ENCODE peak calls at places on chromosomes 16 and 17, in nine cellular contexts. One of them, this sample, is unnamed.

GRCh38 chr17:55708575-55708974 is 14.1 kb downstream of the TMEM100 start:
- DNase-seq in A549: no peak
- DNase-seq in H54: no peak
- DNase-seq in ovary: no peak
- DNase-seq in HCT116: no peak
- DNase-seq in adrenal gland: no peak
- DNase-seq in uterus: no peak
- DNase-seq in IMR-90: no peak
- DNase-seq in heart left ventricle: no peak
- DNase-seq in this sample: no peak

GRCh38 chr17:72191901-72192300 is 71.1 kb downstream of the SOX9 start:
- DNase-seq in A549: no peak
- DNase-seq in H54: no peak
- DNase-seq in ovary: no peak
- DNase-seq in HCT116: no peak
- DNase-seq in adrenal gland: no peak
- DNase-seq in uterus: no peak
- DNase-seq in IMR-90: no peak
- DNase-seq in heart left ventricle: peak
- DNase-seq in this sample: peak

GRCh38 chr17:30021708-30022317 is 80.4 kb downstream of the EFCAB5 start:
- DNase-seq in A549: peak
- DNase-seq in H54: peak
- DNase-seq in ovary: no peak
- DNase-seq in HCT116: peak
- DNase-seq in adrenal gland: peak
- DNase-seq in uterus: no peak
- DNase-seq in IMR-90: peak
- DNase-seq in heart left ventricle: no peak
- DNase-seq in this sample: no peak

GRCh38 chr16:84843149-84844048 is 23.6 kb downstream of the CRISPLD2 start:
- DNase-seq in A549: no peak
- DNase-seq in H54: no peak
- DNase-seq in ovary: no peak
- DNase-seq in HCT116: no peak
- DNase-seq in adrenal gland: no peak
- DNase-seq in uterus: no peak
- DNase-seq in IMR-90: no peak
- DNase-seq in heart left ventricle: no peak
- DNase-seq in this sample: no peak

GRCh38 chr16:49986351-49987124 is 38.5 kb upstream of the CNEP1R1 start:
- DNase-seq in A549: no peak
- DNase-seq in H54: peak
- DNase-seq in ovary: no peak
- DNase-seq in HCT116: peak
- DNase-seq in adrenal gland: peak
- DNase-seq in uterus: no peak
- DNase-seq in IMR-90: peak
- DNase-seq in heart left ventricle: no peak
- DNase-seq in this sample: no peak

GRCh38 chr17:64354824-64355535 is 35.7 kb downstream of the PECAM1 start:
- DNase-seq in A549: no peak
- DNase-seq in H54: no peak
- DNase-seq in ovary: no peak
- DNase-seq in HCT116: no peak
- DNase-seq in adrenal gland: no peak
- DNase-seq in uterus: no peak
- DNase-seq in IMR-90: peak
- DNase-seq in heart left ventricle: no peak
- DNase-seq in this sample: no peak

GRCh38 chr16:54934536-54935410 is 4.1 kb downstream of the IRX5 start:
- DNase-seq in A549: no peak
- DNase-seq in H54: no peak
- DNase-seq in ovary: no peak
- DNase-seq in HCT116: no peak
- DNase-seq in adrenal gland: no peak
- DNase-seq in uterus: no peak
- DNase-seq in IMR-90: no peak
- DNase-seq in heart left ventricle: no peak
- DNase-seq in this sample: no peak

GRCh38 chr16:29809850-29810698 is 1.9 kb upstream of the PRRT2 start:
- DNase-seq in A549: no peak
- DNase-seq in H54: no peak
- DNase-seq in ovary: peak
- DNase-seq in HCT116: no peak
- DNase-seq in adrenal gland: peak
- DNase-seq in uterus: peak
- DNase-seq in IMR-90: no peak
- DNase-seq in heart left ventricle: peak
- DNase-seq in this sample: no peak

GRCh38 chr17:75624021-75624420 is 9.2 kb upstream of the SMIM5 start:
- DNase-seq in A549: no peak
- DNase-seq in H54: no peak
- DNase-seq in ovary: no peak
- DNase-seq in HCT116: no peak
- DNase-seq in adrenal gland: no peak
- DNase-seq in uterus: no peak
- DNase-seq in IMR-90: no peak
- DNase-seq in heart left ventricle: no peak
- DNase-seq in this sample: no peak

GRCh38 chr17:21174719-21175118 is 39.2 kb downstream of the TMEM11 start:
- DNase-seq in A549: no peak
- DNase-seq in H54: no peak
- DNase-seq in ovary: peak
- DNase-seq in HCT116: no peak
- DNase-seq in adrenal gland: peak
- DNase-seq in uterus: peak
- DNase-seq in IMR-90: peak
- DNase-seq in heart left ventricle: no peak
- DNase-seq in this sample: no peak

GRCh38 chr17:56158344-56158743 is 5.1 kb downstream of the ANKFN1 start:
- DNase-seq in A549: no peak
- DNase-seq in H54: no peak
- DNase-seq in ovary: no peak
- DNase-seq in HCT116: no peak
- DNase-seq in adrenal gland: no peak
- DNase-seq in uterus: no peak
- DNase-seq in IMR-90: no peak
- DNase-seq in heart left ventricle: no peak
- DNase-seq in this sample: no peak

GRCh38 chr17:13337864-13338371 is 263.8 kb downstream of the HS3ST3A1 start:
- DNase-seq in A549: peak
- DNase-seq in H54: no peak
- DNase-seq in ovary: peak
- DNase-seq in HCT116: peak
- DNase-seq in adrenal gland: peak
- DNase-seq in uterus: no peak
- DNase-seq in IMR-90: peak
- DNase-seq in heart left ventricle: no peak
- DNase-seq in this sample: no peak

GRCh38 chr17:81094744-81095607 is 60.0 kb downstream of the BAIAP2 start:
- DNase-seq in A549: peak
- DNase-seq in H54: peak
- DNase-seq in ovary: peak
- DNase-seq in HCT116: peak
- DNase-seq in adrenal gland: peak
- DNase-seq in uterus: peak
- DNase-seq in IMR-90: peak
- DNase-seq in heart left ventricle: peak
- DNase-seq in this sample: peak

GRCh38 chr17:59914274-59914854 is 21.4 kb downstream of the RPS6KB1 start:
- DNase-seq in A549: peak
- DNase-seq in H54: peak
- DNase-seq in ovary: no peak
- DNase-seq in HCT116: peak
- DNase-seq in adrenal gland: no peak
- DNase-seq in uterus: no peak
- DNase-seq in IMR-90: peak
- DNase-seq in heart left ventricle: no peak
- DNase-seq in this sample: no peak

GRCh38 chr16:56793504-56793903 is 63.6 kb downstream of the NUP93 start:
- DNase-seq in A549: peak
- DNase-seq in H54: no peak
- DNase-seq in ovary: no peak
- DNase-seq in HCT116: no peak
- DNase-seq in adrenal gland: no peak
- DNase-seq in uterus: no peak
- DNase-seq in IMR-90: peak
- DNase-seq in heart left ventricle: no peak
- DNase-seq in this sample: no peak

GRCh38 chr17:37276475-37276874 is 99.3 kb upstream of the C17orf78 start:
- DNase-seq in A549: peak
- DNase-seq in H54: no peak
- DNase-seq in ovary: no peak
- DNase-seq in HCT116: no peak
- DNase-seq in adrenal gland: no peak
- DNase-seq in uterus: no peak
- DNase-seq in IMR-90: peak
- DNase-seq in heart left ventricle: no peak
- DNase-seq in this sample: no peak

GRCh38 chr16:12323007-12323699 is 346.6 kb downstream of the SNX29 start:
- DNase-seq in A549: no peak
- DNase-seq in H54: no peak
- DNase-seq in ovary: no peak
- DNase-seq in HCT116: no peak
- DNase-seq in adrenal gland: no peak
- DNase-seq in uterus: no peak
- DNase-seq in IMR-90: no peak
- DNase-seq in heart left ventricle: no peak
- DNase-seq in this sample: no peak

GRCh38 chr16:65751622-65752598 is 614.6 kb upstream of the CDH5 start:
- DNase-seq in A549: no peak
- DNase-seq in H54: no peak
- DNase-seq in ovary: peak
- DNase-seq in HCT116: no peak
- DNase-seq in adrenal gland: no peak
- DNase-seq in uterus: no peak
- DNase-seq in IMR-90: no peak
- DNase-seq in heart left ventricle: no peak
- DNase-seq in this sample: no peak

GRCh38 chr17:73983623-73984410 is 219.7 kb upstream of the RPL38 start:
- DNase-seq in A549: no peak
- DNase-seq in H54: no peak
- DNase-seq in ovary: no peak
- DNase-seq in HCT116: no peak
- DNase-seq in adrenal gland: no peak
- DNase-seq in uterus: no peak
- DNase-seq in IMR-90: no peak
- DNase-seq in heart left ventricle: no peak
- DNase-seq in this sample: no peak

GRCh38 chr17:80637286-80637703 is 92.7 kb downstream of the RPTOR start:
- DNase-seq in A549: no peak
- DNase-seq in H54: no peak
- DNase-seq in ovary: no peak
- DNase-seq in HCT116: no peak
- DNase-seq in adrenal gland: no peak
- DNase-seq in uterus: no peak
- DNase-seq in IMR-90: no peak
- DNase-seq in heart left ventricle: no peak
- DNase-seq in this sample: no peak

GRCh38 chr17:27294689-27295630 is 1.0 kb downstream of the WSB1 start:
- DNase-seq in A549: peak
- DNase-seq in H54: peak
- DNase-seq in ovary: peak
- DNase-seq in HCT116: peak
- DNase-seq in adrenal gland: peak
- DNase-seq in uterus: peak
- DNase-seq in IMR-90: peak
- DNase-seq in heart left ventricle: peak
- DNase-seq in this sample: peak
- TF ChIP-seq POLR2A in A549: no peak
- TF ChIP-seq POLR2A in H54: no peak
- TF ChIP-seq POLR2A in ovary: peak
- TF ChIP-seq POLR2A in HCT116: no peak
- TF ChIP-seq POLR2A in adrenal gland: peak
- TF ChIP-seq POLR2A in uterus: no peak
- TF ChIP-seq POLR2A in IMR-90: peak
- TF ChIP-seq POLR2A in heart left ventricle: no peak
- TF ChIP-seq POLR2A in this sample: peak

GRCh38 chr17:48429638-48430586 is at the start of gene SKAP1:
- DNase-seq in A549: no peak
- DNase-seq in H54: no peak
- DNase-seq in ovary: no peak
- DNase-seq in HCT116: no peak
- DNase-seq in adrenal gland: no peak
- DNase-seq in uterus: no peak
- DNase-seq in IMR-90: no peak
- DNase-seq in heart left ventricle: no peak
- DNase-seq in this sample: no peak
- TF ChIP-seq POLR2A in A549: no peak
- TF ChIP-seq POLR2A in H54: no peak
- TF ChIP-seq POLR2A in ovary: no peak
- TF ChIP-seq POLR2A in HCT116: no peak
- TF ChIP-seq POLR2A in adrenal gland: peak
- TF ChIP-seq POLR2A in uterus: no peak
- TF ChIP-seq POLR2A in IMR-90: no peak
- TF ChIP-seq POLR2A in heart left ventricle: no peak
- TF ChIP-seq POLR2A in this sample: no peak

DNA sequence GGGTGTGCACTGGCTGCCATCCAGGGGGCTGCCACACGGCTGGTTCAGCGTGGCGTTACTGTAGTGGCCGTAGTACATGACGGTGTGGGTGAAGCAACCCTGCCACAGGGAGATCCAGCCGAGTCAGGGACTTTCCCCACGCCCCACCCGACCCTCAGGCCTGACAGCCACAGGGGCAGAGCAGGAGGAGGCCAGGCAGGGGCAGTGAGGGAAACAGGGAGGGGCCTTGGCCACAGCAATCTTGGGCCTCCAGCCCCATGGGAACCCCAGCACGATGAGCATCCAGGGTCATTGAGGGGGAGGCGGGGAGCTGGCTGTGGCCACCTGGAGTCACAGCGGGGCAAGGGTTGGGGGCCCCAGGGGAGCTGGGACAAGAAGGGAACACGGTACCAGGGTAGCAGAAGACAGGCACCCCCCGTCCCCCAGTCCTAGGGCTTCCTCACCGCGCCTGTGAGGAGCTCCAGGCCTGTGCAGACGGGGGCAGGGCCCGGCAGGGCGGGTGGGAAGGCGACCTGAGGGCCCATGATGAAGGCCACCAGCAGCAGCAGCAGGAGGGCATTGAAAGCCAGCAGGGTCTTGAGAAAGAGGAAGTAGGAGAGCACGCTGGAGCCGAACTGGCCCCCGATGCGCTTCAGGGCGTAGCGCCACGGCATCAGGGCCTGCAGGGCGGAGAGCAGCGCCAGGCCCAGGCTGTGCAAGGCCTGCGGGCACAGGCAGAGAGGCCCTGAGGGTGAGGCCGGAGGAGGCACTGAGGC is 4.3 kb downstream of the TMC6 start:
- DNase-seq in A549: no peak
- DNase-seq in H54: no peak
- DNase-seq in ovary: no peak
- DNase-seq in HCT116: no peak
- DNase-seq in adrenal gland: no peak
- DNase-seq in uterus: no peak
- DNase-seq in IMR-90: no peak
- DNase-seq in heart left ventricle: no peak
- DNase-seq in this sample: no peak
- TF ChIP-seq POLR2A in A549: no peak
- TF ChIP-seq POLR2A in H54: no peak
- TF ChIP-seq POLR2A in ovary: no peak
- TF ChIP-seq POLR2A in HCT116: no peak
- TF ChIP-seq POLR2A in adrenal gland: no peak
- TF ChIP-seq POLR2A in uterus: no peak
- TF ChIP-seq POLR2A in IMR-90: no peak
- TF ChIP-seq POLR2A in heart left ventricle: no peak
- TF ChIP-seq POLR2A in this sample: no peak

GRCh38 chr17:38869647-38870258 is at the start of gene LASP1:
- DNase-seq in A549: peak
- DNase-seq in H54: no peak
- DNase-seq in ovary: peak
- DNase-seq in HCT116: no peak
- DNase-seq in adrenal gland: peak
- DNase-seq in uterus: peak
- DNase-seq in IMR-90: peak
- DNase-seq in heart left ventricle: peak
- DNase-seq in this sample: peak
- TF ChIP-seq POLR2A in A549: peak
- TF ChIP-seq POLR2A in H54: peak
- TF ChIP-seq POLR2A in ovary: peak
- TF ChIP-seq POLR2A in HCT116: peak
- TF ChIP-seq POLR2A in adrenal gland: peak
- TF ChIP-seq POLR2A in uterus: peak
- TF ChIP-seq POLR2A in IMR-90: peak
- TF ChIP-seq POLR2A in heart left ventricle: no peak
- TF ChIP-seq POLR2A in this sample: peak